ENCODE peak calls at places on chromosomes 16 and 17, in eight cellular contexts. One of them, this sample, is unnamed.
A peak's percentile ranks its signal among the peaks of the same experiment; 100 is the strongest.

GRCh38 chr16:9003322-9003721 is 39.6 kb upstream of the USP7 start:
- DNase-seq in fibroblast of mammary gland: no peak
- DNase-seq in CD4-positive, alpha-beta T cell: no peak
- DNase-seq in H9: no peak
- DNase-seq in kidney epithelial cell: no peak
- DNase-seq in fibroblast of lung: no peak
- DNase-seq in GM12865: no peak
- DNase-seq in left lung: peak; percentile 59
- DNase-seq in this sample: no peak

GRCh38 chr17:35773129-35773528 is 12.4 kb downstream of the C17orf50 start:
- DNase-seq in fibroblast of mammary gland: no peak
- DNase-seq in CD4-positive, alpha-beta T cell: no peak
- DNase-seq in H9: no peak
- DNase-seq in kidney epithelial cell: no peak
- DNase-seq in fibroblast of lung: no peak
- DNase-seq in GM12865: no peak
- DNase-seq in left lung: no peak
- DNase-seq in this sample: no peak

GRCh38 chr16:81669473-81670350 is 109.4 kb upstream of the PLCG2 start:
- DNase-seq in fibroblast of mammary gland: no peak
- DNase-seq in CD4-positive, alpha-beta T cell: no peak
- DNase-seq in H9: no peak
- DNase-seq in kidney epithelial cell: no peak
- DNase-seq in fibroblast of lung: no peak
- DNase-seq in GM12865: no peak
- DNase-seq in left lung: no peak
- DNase-seq in this sample: no peak

GRCh38 chr17:48333034-48333491 is 97.0 kb downstream of the SKAP1 start:
- DNase-seq in fibroblast of mammary gland: peak; percentile 15
- DNase-seq in CD4-positive, alpha-beta T cell: no peak
- DNase-seq in H9: no peak
- DNase-seq in kidney epithelial cell: no peak
- DNase-seq in fibroblast of lung: peak; percentile 51
- DNase-seq in GM12865: peak; percentile 43
- DNase-seq in left lung: no peak
- DNase-seq in this sample: no peak

GRCh38 chr16:79519448-79519847 is 81.1 kb downstream of the MAF start:
- DNase-seq in fibroblast of mammary gland: no peak
- DNase-seq in CD4-positive, alpha-beta T cell: no peak
- DNase-seq in H9: no peak
- DNase-seq in kidney epithelial cell: no peak
- DNase-seq in fibroblast of lung: no peak
- DNase-seq in GM12865: peak; percentile 20
- DNase-seq in left lung: peak; percentile 38
- DNase-seq in this sample: no peak

GRCh38 chr17:33667052-33667509 is 374.0 kb upstream of the ASIC2 start:
- DNase-seq in fibroblast of mammary gland: no peak
- DNase-seq in CD4-positive, alpha-beta T cell: no peak
- DNase-seq in H9: no peak
- DNase-seq in kidney epithelial cell: no peak
- DNase-seq in fibroblast of lung: no peak
- DNase-seq in GM12865: peak; percentile 85
- DNase-seq in left lung: no peak
- DNase-seq in this sample: no peak

GRCh38 chr16:79776243-79776884 is 175.8 kb upstream of the MAF start:
- DNase-seq in fibroblast of mammary gland: peak; percentile 79
- DNase-seq in CD4-positive, alpha-beta T cell: no peak
- DNase-seq in H9: peak; percentile 47
- DNase-seq in kidney epithelial cell: peak; percentile 10
- DNase-seq in fibroblast of lung: peak; percentile 88
- DNase-seq in GM12865: no peak
- DNase-seq in left lung: no peak
- DNase-seq in this sample: no peak

GRCh38 chr16:31400191-31400590 is 7.1 kb downstream of the ITGAD start:
- DNase-seq in fibroblast of mammary gland: no peak
- DNase-seq in CD4-positive, alpha-beta T cell: no peak
- DNase-seq in H9: no peak
- DNase-seq in kidney epithelial cell: no peak
- DNase-seq in fibroblast of lung: no peak
- DNase-seq in GM12865: no peak
- DNase-seq in left lung: no peak
- DNase-seq in this sample: no peak

GRCh38 chr17:3794890-3795757 is 5.9 kb downstream of the ITGAE start:
- DNase-seq in fibroblast of mammary gland: peak; percentile 59
- DNase-seq in CD4-positive, alpha-beta T cell: peak; percentile 22
- DNase-seq in H9: no peak
- DNase-seq in kidney epithelial cell: peak; percentile 74
- DNase-seq in fibroblast of lung: no peak
- DNase-seq in GM12865: peak; percentile 59
- DNase-seq in left lung: no peak
- DNase-seq in this sample: no peak

GRCh38 chr17:81037026-81037782 is 2.3 kb downstream of the BAIAP2 start:
- DNase-seq in fibroblast of mammary gland: no peak
- DNase-seq in CD4-positive, alpha-beta T cell: no peak
- DNase-seq in H9: no peak
- DNase-seq in kidney epithelial cell: no peak
- DNase-seq in fibroblast of lung: no peak
- DNase-seq in GM12865: no peak
- DNase-seq in left lung: no peak
- DNase-seq in this sample: no peak

GRCh38 chr17:81039096-81039495 is 4.1 kb downstream of the BAIAP2 start:
- DNase-seq in fibroblast of mammary gland: no peak
- DNase-seq in CD4-positive, alpha-beta T cell: no peak
- DNase-seq in H9: no peak
- DNase-seq in kidney epithelial cell: no peak
- DNase-seq in fibroblast of lung: no peak
- DNase-seq in GM12865: no peak
- DNase-seq in left lung: no peak
- DNase-seq in this sample: no peak

GRCh38 chr17:81039854-81040758 is 5.2 kb downstream of the BAIAP2 start:
- DNase-seq in fibroblast of mammary gland: peak; percentile 71
- DNase-seq in CD4-positive, alpha-beta T cell: no peak
- DNase-seq in H9: no peak
- DNase-seq in kidney epithelial cell: no peak
- DNase-seq in fibroblast of lung: peak; percentile 39
- DNase-seq in GM12865: no peak
- DNase-seq in left lung: no peak
- DNase-seq in this sample: no peak

GRCh38 chr17:81036128-81036891 is 1.4 kb downstream of the BAIAP2 start:
- DNase-seq in fibroblast of mammary gland: peak; percentile 57
- DNase-seq in CD4-positive, alpha-beta T cell: no peak
- DNase-seq in H9: no peak
- DNase-seq in kidney epithelial cell: no peak
- DNase-seq in fibroblast of lung: no peak
- DNase-seq in GM12865: no peak
- DNase-seq in left lung: peak; percentile 30
- DNase-seq in this sample: no peak

DNA sequence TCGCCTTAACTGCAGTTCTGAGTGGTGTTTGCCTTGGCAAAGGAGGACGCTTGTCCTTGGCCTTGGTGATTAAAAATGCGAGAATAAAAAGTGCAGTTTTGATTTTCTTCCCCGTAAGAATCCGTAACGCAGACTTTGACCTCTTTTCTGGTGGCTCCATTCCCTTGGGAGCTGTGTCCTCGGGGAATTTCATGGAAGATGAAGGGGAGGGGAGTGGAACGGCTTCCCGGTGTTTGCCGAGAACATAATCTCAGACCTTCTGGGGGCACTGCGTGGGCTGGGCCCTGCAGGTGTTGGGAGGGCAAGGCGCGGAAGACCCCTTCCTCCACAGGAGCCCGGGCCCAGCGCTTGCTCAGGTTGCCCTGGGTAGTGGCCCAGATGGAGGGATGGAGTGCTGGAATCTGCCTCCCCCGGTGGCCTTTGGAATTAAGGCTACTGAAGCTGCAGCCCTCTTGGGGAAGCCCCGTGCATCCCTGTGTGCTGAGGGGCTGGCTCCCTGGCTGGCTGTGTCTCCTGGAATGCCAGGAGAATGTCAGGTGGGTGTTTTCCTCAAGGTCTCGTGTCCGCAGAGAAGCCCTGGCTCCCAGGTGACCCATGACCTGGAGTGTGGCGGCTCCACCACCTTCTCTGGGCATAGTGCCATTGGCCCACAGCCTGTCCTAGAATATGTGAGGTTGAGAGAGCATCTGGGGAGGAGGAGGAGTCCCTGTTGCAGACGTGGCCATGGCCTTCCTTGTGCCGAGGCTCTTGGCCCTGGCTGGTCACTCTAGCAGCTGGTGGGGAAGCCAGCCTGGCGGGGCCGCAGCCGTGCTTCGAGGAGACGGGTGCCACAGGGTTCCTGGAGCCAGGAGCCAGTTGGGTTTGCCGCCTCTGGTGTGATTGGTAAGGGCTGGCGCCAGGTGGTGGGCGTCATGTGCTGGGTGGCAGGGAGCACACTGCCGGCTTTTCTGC is 3.1 kb downstream of the BAIAP2 start:
- DNase-seq in fibroblast of mammary gland: no peak
- DNase-seq in CD4-positive, alpha-beta T cell: no peak
- DNase-seq in H9: peak; percentile 53
- DNase-seq in kidney epithelial cell: no peak
- DNase-seq in fibroblast of lung: no peak
- DNase-seq in GM12865: no peak
- DNase-seq in left lung: no peak
- DNase-seq in this sample: no peak
- TF ChIP-seq CTCF in fibroblast of mammary gland: no peak
- TF ChIP-seq CTCF in CD4-positive, alpha-beta T cell: no peak
- TF ChIP-seq CTCF in H9: peak; percentile 22
- TF ChIP-seq CTCF in kidney epithelial cell: peak; percentile 4
- TF ChIP-seq CTCF in fibroblast of lung: no peak
- TF ChIP-seq CTCF in GM12865: no peak
- TF ChIP-seq CTCF in left lung: no peak
- TF ChIP-seq CTCF in this sample: no peak

GRCh38 chr16:11254913-11255736 is 879 bp downstream of the SOCS1 start:
- DNase-seq in fibroblast of mammary gland: peak; percentile 36
- DNase-seq in CD4-positive, alpha-beta T cell: peak; percentile 54
- DNase-seq in H9: no peak
- DNase-seq in kidney epithelial cell: peak; percentile 25
- DNase-seq in fibroblast of lung: peak; percentile 40
- DNase-seq in GM12865: peak; percentile 83
- DNase-seq in left lung: peak; percentile 55
- DNase-seq in this sample: no peak
- TF ChIP-seq CTCF in fibroblast of mammary gland: no peak
- TF ChIP-seq CTCF in CD4-positive, alpha-beta T cell: no peak
- TF ChIP-seq CTCF in H9: no peak
- TF ChIP-seq CTCF in kidney epithelial cell: peak; percentile 1
- TF ChIP-seq CTCF in fibroblast of lung: no peak
- TF ChIP-seq CTCF in GM12865: peak; percentile 28
- TF ChIP-seq CTCF in left lung: peak; percentile 15
- TF ChIP-seq CTCF in this sample: no peak

GRCh38 chr16:57113664-57114063 is 21.3 kb downstream of the CPNE2 start:
- DNase-seq in fibroblast of mammary gland: no peak
- DNase-seq in CD4-positive, alpha-beta T cell: no peak
- DNase-seq in H9: no peak
- DNase-seq in kidney epithelial cell: no peak
- DNase-seq in fibroblast of lung: no peak
- DNase-seq in GM12865: no peak
- DNase-seq in left lung: no peak
- DNase-seq in this sample: no peak
- TF ChIP-seq CTCF in fibroblast of mammary gland: no peak
- TF ChIP-seq CTCF in CD4-positive, alpha-beta T cell: no peak
- TF ChIP-seq CTCF in H9: no peak
- TF ChIP-seq CTCF in kidney epithelial cell: no peak
- TF ChIP-seq CTCF in fibroblast of lung: no peak
- TF ChIP-seq CTCF in GM12865: no peak
- TF ChIP-seq CTCF in left lung: no peak
- TF ChIP-seq CTCF in this sample: no peak

GRCh38 chr16:67264277-67264676 is 15.1 kb upstream of the PLEKHG4 start:
- DNase-seq in fibroblast of mammary gland: no peak
- DNase-seq in CD4-positive, alpha-beta T cell: no peak
- DNase-seq in H9: peak; percentile 42
- DNase-seq in kidney epithelial cell: no peak
- DNase-seq in fibroblast of lung: no peak
- DNase-seq in GM12865: no peak
- DNase-seq in left lung: no peak
- DNase-seq in this sample: no peak
- TF ChIP-seq CTCF in fibroblast of mammary gland: no peak
- TF ChIP-seq CTCF in CD4-positive, alpha-beta T cell: no peak
- TF ChIP-seq CTCF in H9: peak; percentile 52
- TF ChIP-seq CTCF in kidney epithelial cell: peak; percentile 2
- TF ChIP-seq CTCF in fibroblast of lung: no peak
- TF ChIP-seq CTCF in GM12865: peak; percentile 17
- TF ChIP-seq CTCF in left lung: no peak
- TF ChIP-seq CTCF in this sample: peak; percentile 11

GRCh38 chr17:82302991-82303943 is 14.1 kb downstream of the CD7 start:
- DNase-seq in fibroblast of mammary gland: no peak
- DNase-seq in CD4-positive, alpha-beta T cell: peak; percentile 48
- DNase-seq in H9: no peak
- DNase-seq in kidney epithelial cell: no peak
- DNase-seq in fibroblast of lung: no peak
- DNase-seq in GM12865: no peak
- DNase-seq in left lung: no peak
- DNase-seq in this sample: no peak
- TF ChIP-seq CTCF in fibroblast of mammary gland: no peak
- TF ChIP-seq CTCF in CD4-positive, alpha-beta T cell: no peak
- TF ChIP-seq CTCF in H9: no peak
- TF ChIP-seq CTCF in kidney epithelial cell: no peak
- TF ChIP-seq CTCF in fibroblast of lung: no peak
- TF ChIP-seq CTCF in GM12865: no peak
- TF ChIP-seq CTCF in left lung: no peak
- TF ChIP-seq CTCF in this sample: no peak

DNA sequence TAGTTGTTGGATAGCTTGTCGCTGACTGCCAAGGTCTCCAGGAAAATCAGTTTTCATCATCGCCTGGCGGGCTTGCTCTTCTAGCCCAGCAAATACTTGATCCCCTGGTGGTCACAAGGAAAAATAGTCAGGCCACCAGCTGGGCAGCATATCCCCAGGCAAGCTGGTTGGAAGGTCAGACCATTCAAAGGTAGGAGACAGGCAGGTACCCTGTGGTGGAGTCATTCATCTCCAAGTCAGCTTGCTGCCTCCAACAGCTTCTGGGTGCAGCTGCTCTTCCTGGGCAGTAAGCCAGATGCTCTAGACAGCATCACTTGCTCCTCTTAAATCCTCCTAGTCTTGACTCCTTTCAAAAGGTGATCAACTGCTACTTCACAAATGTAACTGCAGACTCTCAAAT is 16.0 kb downstream of the ZNF821 start:
- DNase-seq in fibroblast of mammary gland: no peak
- DNase-seq in CD4-positive, alpha-beta T cell: no peak
- DNase-seq in H9: peak; percentile 46
- DNase-seq in kidney epithelial cell: no peak
- DNase-seq in fibroblast of lung: no peak
- DNase-seq in GM12865: no peak
- DNase-seq in left lung: no peak
- DNase-seq in this sample: no peak
- TF ChIP-seq CTCF in fibroblast of mammary gland: no peak
- TF ChIP-seq CTCF in CD4-positive, alpha-beta T cell: no peak
- TF ChIP-seq CTCF in H9: peak; percentile 30
- TF ChIP-seq CTCF in kidney epithelial cell: no peak
- TF ChIP-seq CTCF in fibroblast of lung: no peak
- TF ChIP-seq CTCF in GM12865: no peak
- TF ChIP-seq CTCF in left lung: no peak
- TF ChIP-seq CTCF in this sample: no peak

This sample was measured in D721Med.